ENCODE peak calls at places on chromosomes 4 and X, in seven cellular contexts. One of them, this sample, is unnamed.

GRCh38 chr4:112813790-112814189 is 176.8 kb downstream of the LARP7 start:
- DNase-seq in kidney epithelial cell: peak
- DNase-seq in hepatic stellate cell: peak
- DNase-seq in SW480: peak
- DNase-seq in iPS-NIHi11: no peak
- DNase-seq in stimulated activated CD8-positive, alpha-beta memory T cell treated with anti-CD3 and anti-CD28 coated beads, Interleukin-15, amount 100 ng/mL, for 24 hours: no peak
- DNase-seq in amygdala: no peak
- DNase-seq in this sample: no peak

GRCh38 chrX:67723580-67724351 is 179.9 kb downstream of the AR start:
- DNase-seq in kidney epithelial cell: no peak
- DNase-seq in hepatic stellate cell: no peak
- DNase-seq in SW480: no peak
- DNase-seq in iPS-NIHi11: no peak
- DNase-seq in stimulated activated CD8-positive, alpha-beta memory T cell treated with anti-CD3 and anti-CD28 coated beads, Interleukin-15, amount 100 ng/mL, for 24 hours: no peak
- DNase-seq in amygdala: no peak
- DNase-seq in this sample: no peak

GRCh38 chrX:7972586-7972985 is 45.4 kb upstream of the PNPLA4 start:
- DNase-seq in kidney epithelial cell: no peak
- DNase-seq in hepatic stellate cell: no peak
- DNase-seq in SW480: no peak
- DNase-seq in iPS-NIHi11: no peak
- DNase-seq in stimulated activated CD8-positive, alpha-beta memory T cell treated with anti-CD3 and anti-CD28 coated beads, Interleukin-15, amount 100 ng/mL, for 24 hours: no peak
- DNase-seq in amygdala: no peak
- DNase-seq in this sample: no peak

GRCh38 chrX:68842781-68843581 is 14.2 kb downstream of the EFNB1 start:
- DNase-seq in kidney epithelial cell: no peak
- DNase-seq in hepatic stellate cell: no peak
- DNase-seq in SW480: no peak
- DNase-seq in iPS-NIHi11: no peak
- DNase-seq in stimulated activated CD8-positive, alpha-beta memory T cell treated with anti-CD3 and anti-CD28 coated beads, Interleukin-15, amount 100 ng/mL, for 24 hours: no peak
- DNase-seq in amygdala: no peak
- DNase-seq in this sample: no peak

GRCh38 chr4:7867701-7868429 is 71.8 kb downstream of the AFAP1 start:
- DNase-seq in kidney epithelial cell: no peak
- DNase-seq in hepatic stellate cell: peak
- DNase-seq in SW480: no peak
- DNase-seq in iPS-NIHi11: no peak
- DNase-seq in stimulated activated CD8-positive, alpha-beta memory T cell treated with anti-CD3 and anti-CD28 coated beads, Interleukin-15, amount 100 ng/mL, for 24 hours: no peak
- DNase-seq in amygdala: no peak
- DNase-seq in this sample: no peak

GRCh38 chr4:14719053-14719452 is 283.2 kb upstream of the CPEB2 start:
- DNase-seq in kidney epithelial cell: no peak
- DNase-seq in hepatic stellate cell: no peak
- DNase-seq in SW480: peak
- DNase-seq in iPS-NIHi11: no peak
- DNase-seq in stimulated activated CD8-positive, alpha-beta memory T cell treated with anti-CD3 and anti-CD28 coated beads, Interleukin-15, amount 100 ng/mL, for 24 hours: no peak
- DNase-seq in amygdala: no peak
- DNase-seq in this sample: no peak

GRCh38 chr4:55178226-55179005 is 53.0 kb upstream of the KDR start:
- DNase-seq in kidney epithelial cell: no peak
- DNase-seq in hepatic stellate cell: no peak
- DNase-seq in SW480: no peak
- DNase-seq in iPS-NIHi11: no peak
- DNase-seq in stimulated activated CD8-positive, alpha-beta memory T cell treated with anti-CD3 and anti-CD28 coated beads, Interleukin-15, amount 100 ng/mL, for 24 hours: no peak
- DNase-seq in amygdala: no peak
- DNase-seq in this sample: no peak

GRCh38 chr4:90318208-90318607 is 191.0 kb downstream of the CCSER1 start:
- DNase-seq in kidney epithelial cell: no peak
- DNase-seq in hepatic stellate cell: peak
- DNase-seq in SW480: no peak
- DNase-seq in iPS-NIHi11: no peak
- DNase-seq in stimulated activated CD8-positive, alpha-beta memory T cell treated with anti-CD3 and anti-CD28 coated beads, Interleukin-15, amount 100 ng/mL, for 24 hours: no peak
- DNase-seq in amygdala: no peak
- DNase-seq in this sample: no peak

GRCh38 chr4:1405636-1406415 is 416 bp downstream of the NKX1-1 start:
- DNase-seq in kidney epithelial cell: no peak
- DNase-seq in hepatic stellate cell: no peak
- DNase-seq in SW480: no peak
- DNase-seq in iPS-NIHi11: peak
- DNase-seq in stimulated activated CD8-positive, alpha-beta memory T cell treated with anti-CD3 and anti-CD28 coated beads, Interleukin-15, amount 100 ng/mL, for 24 hours: no peak
- DNase-seq in amygdala: no peak
- DNase-seq in this sample: no peak

GRCh38 chr4:7964890-7965662 is 25.4 kb upstream of the AFAP1 start:
- DNase-seq in kidney epithelial cell: no peak
- DNase-seq in hepatic stellate cell: no peak
- DNase-seq in SW480: no peak
- DNase-seq in iPS-NIHi11: no peak
- DNase-seq in stimulated activated CD8-positive, alpha-beta memory T cell treated with anti-CD3 and anti-CD28 coated beads, Interleukin-15, amount 100 ng/mL, for 24 hours: no peak
- DNase-seq in amygdala: no peak
- DNase-seq in this sample: no peak

GRCh38 chrX:151818828-151819227 is 84.3 kb downstream of the CNGA2 start:
- DNase-seq in kidney epithelial cell: no peak
- DNase-seq in hepatic stellate cell: no peak
- DNase-seq in SW480: no peak
- DNase-seq in iPS-NIHi11: no peak
- DNase-seq in stimulated activated CD8-positive, alpha-beta memory T cell treated with anti-CD3 and anti-CD28 coated beads, Interleukin-15, amount 100 ng/mL, for 24 hours: no peak
- DNase-seq in amygdala: no peak
- DNase-seq in this sample: no peak

GRCh38 chr4:177005801-177006230 is 213.1 kb upstream of the VEGFC start:
- DNase-seq in kidney epithelial cell: peak
- DNase-seq in hepatic stellate cell: no peak
- DNase-seq in SW480: no peak
- DNase-seq in iPS-NIHi11: no peak
- DNase-seq in stimulated activated CD8-positive, alpha-beta memory T cell treated with anti-CD3 and anti-CD28 coated beads, Interleukin-15, amount 100 ng/mL, for 24 hours: no peak
- DNase-seq in amygdala: no peak
- DNase-seq in this sample: no peak

GRCh38 chr4:169811476-169811875 is 53.7 kb upstream of the HPF1 start:
- DNase-seq in kidney epithelial cell: no peak
- DNase-seq in hepatic stellate cell: no peak
- DNase-seq in SW480: no peak
- DNase-seq in iPS-NIHi11: no peak
- DNase-seq in stimulated activated CD8-positive, alpha-beta memory T cell treated with anti-CD3 and anti-CD28 coated beads, Interleukin-15, amount 100 ng/mL, for 24 hours: no peak
- DNase-seq in amygdala: no peak
- DNase-seq in this sample: no peak

GRCh38 chr4:1614854-1615595 is 69.1 kb downstream of the FAM53A start:
- DNase-seq in kidney epithelial cell: no peak
- DNase-seq in hepatic stellate cell: no peak
- DNase-seq in SW480: peak
- DNase-seq in iPS-NIHi11: no peak
- DNase-seq in stimulated activated CD8-positive, alpha-beta memory T cell treated with anti-CD3 and anti-CD28 coated beads, Interleukin-15, amount 100 ng/mL, for 24 hours: no peak
- DNase-seq in amygdala: no peak
- DNase-seq in this sample: no peak

GRCh38 chrX:67585401-67585800 is 41.6 kb downstream of the AR start:
- DNase-seq in kidney epithelial cell: no peak
- DNase-seq in hepatic stellate cell: no peak
- DNase-seq in SW480: no peak
- DNase-seq in iPS-NIHi11: no peak
- DNase-seq in stimulated activated CD8-positive, alpha-beta memory T cell treated with anti-CD3 and anti-CD28 coated beads, Interleukin-15, amount 100 ng/mL, for 24 hours: no peak
- DNase-seq in amygdala: no peak
- DNase-seq in this sample: no peak

GRCh38 chr4:170025523-170026252 is 507 bp downstream of the MFAP3L start:
- DNase-seq in kidney epithelial cell: no peak
- DNase-seq in hepatic stellate cell: no peak
- DNase-seq in SW480: no peak
- DNase-seq in iPS-NIHi11: no peak
- DNase-seq in stimulated activated CD8-positive, alpha-beta memory T cell treated with anti-CD3 and anti-CD28 coated beads, Interleukin-15, amount 100 ng/mL, for 24 hours: no peak
- DNase-seq in amygdala: peak
- DNase-seq in this sample: peak

GRCh38 chr4:139329665-139330200 is 27.5 kb upstream of the NDUFC1 start:
- DNase-seq in kidney epithelial cell: no peak
- DNase-seq in hepatic stellate cell: no peak
- DNase-seq in SW480: no peak
- DNase-seq in iPS-NIHi11: peak
- DNase-seq in stimulated activated CD8-positive, alpha-beta memory T cell treated with anti-CD3 and anti-CD28 coated beads, Interleukin-15, amount 100 ng/mL, for 24 hours: no peak
- DNase-seq in amygdala: no peak
- DNase-seq in this sample: no peak

GRCh38 chr4:17166954-17167353 is 268.5 kb upstream of the LDB2 start:
- DNase-seq in kidney epithelial cell: no peak
- DNase-seq in hepatic stellate cell: no peak
- DNase-seq in SW480: no peak
- DNase-seq in iPS-NIHi11: no peak
- DNase-seq in stimulated activated CD8-positive, alpha-beta memory T cell treated with anti-CD3 and anti-CD28 coated beads, Interleukin-15, amount 100 ng/mL, for 24 hours: no peak
- DNase-seq in amygdala: no peak
- DNase-seq in this sample: no peak

GRCh38 chr4:146398404-146398803 is 123.3 kb downstream of the SLC10A7 start:
- DNase-seq in kidney epithelial cell: no peak
- DNase-seq in hepatic stellate cell: no peak
- DNase-seq in SW480: no peak
- DNase-seq in iPS-NIHi11: no peak
- DNase-seq in stimulated activated CD8-positive, alpha-beta memory T cell treated with anti-CD3 and anti-CD28 coated beads, Interleukin-15, amount 100 ng/mL, for 24 hours: no peak
- DNase-seq in amygdala: no peak
- DNase-seq in this sample: no peak

GRCh38 chr4:108237693-108238092 is 69.0 kb upstream of the LEF1 start:
- DNase-seq in kidney epithelial cell: no peak
- DNase-seq in hepatic stellate cell: no peak
- DNase-seq in SW480: peak
- DNase-seq in iPS-NIHi11: no peak
- DNase-seq in stimulated activated CD8-positive, alpha-beta memory T cell treated with anti-CD3 and anti-CD28 coated beads, Interleukin-15, amount 100 ng/mL, for 24 hours: no peak
- DNase-seq in amygdala: no peak
- DNase-seq in this sample: no peak

GRCh38 chr4:154807042-154807630 is 26.1 kb downstream of the RBM46 start:
- DNase-seq in kidney epithelial cell: no peak
- DNase-seq in hepatic stellate cell: no peak
- DNase-seq in SW480: peak
- DNase-seq in iPS-NIHi11: no peak
- DNase-seq in stimulated activated CD8-positive, alpha-beta memory T cell treated with anti-CD3 and anti-CD28 coated beads, Interleukin-15, amount 100 ng/mL, for 24 hours: no peak
- DNase-seq in amygdala: no peak
- DNase-seq in this sample: no peak

GRCh38 chrX:13048265-13048664 is 3.8 kb upstream of the FAM9C start:
- DNase-seq in kidney epithelial cell: no peak
- DNase-seq in hepatic stellate cell: no peak
- DNase-seq in SW480: no peak
- DNase-seq in iPS-NIHi11: no peak
- DNase-seq in stimulated activated CD8-positive, alpha-beta memory T cell treated with anti-CD3 and anti-CD28 coated beads, Interleukin-15, amount 100 ng/mL, for 24 hours: no peak
- DNase-seq in amygdala: no peak
- DNase-seq in this sample: no peak

GRCh38 chrX:39453847-39454645 is 643.7 kb downstream of the BCOR start:
- DNase-seq in kidney epithelial cell: no peak
- DNase-seq in hepatic stellate cell: no peak
- DNase-seq in SW480: no peak
- DNase-seq in iPS-NIHi11: no peak
- DNase-seq in stimulated activated CD8-positive, alpha-beta memory T cell treated with anti-CD3 and anti-CD28 coated beads, Interleukin-15, amount 100 ng/mL, for 24 hours: no peak
- DNase-seq in amygdala: no peak
- DNase-seq in this sample: no peak

GRCh38 chr4:128517739-128518510 is 230.3 kb upstream of the PGRMC2 start:
- DNase-seq in kidney epithelial cell: peak
- DNase-seq in hepatic stellate cell: peak
- DNase-seq in SW480: peak
- DNase-seq in iPS-NIHi11: peak
- DNase-seq in stimulated activated CD8-positive, alpha-beta memory T cell treated with anti-CD3 and anti-CD28 coated beads, Interleukin-15, amount 100 ng/mL, for 24 hours: no peak
- DNase-seq in amygdala: no peak
- DNase-seq in this sample: no peak

GRCh38 chrX:149151805-149152757 is 353.0 kb downstream of the IDS start:
- DNase-seq in kidney epithelial cell: peak
- DNase-seq in hepatic stellate cell: no peak
- DNase-seq in SW480: peak
- DNase-seq in iPS-NIHi11: no peak
- DNase-seq in stimulated activated CD8-positive, alpha-beta memory T cell treated with anti-CD3 and anti-CD28 coated beads, Interleukin-15, amount 100 ng/mL, for 24 hours: no peak
- DNase-seq in amygdala: no peak
- DNase-seq in this sample: no peak

GRCh38 chr4:148539387-148539786 is 97.2 kb upstream of the NR3C2 start:
- DNase-seq in kidney epithelial cell: no peak
- DNase-seq in hepatic stellate cell: no peak
- DNase-seq in SW480: no peak
- DNase-seq in iPS-NIHi11: peak
- DNase-seq in stimulated activated CD8-positive, alpha-beta memory T cell treated with anti-CD3 and anti-CD28 coated beads, Interleukin-15, amount 100 ng/mL, for 24 hours: no peak
- DNase-seq in amygdala: no peak
- DNase-seq in this sample: no peak

GRCh38 chr4:145770124-145770523 is 90.2 kb downstream of the C4orf51 start:
- DNase-seq in kidney epithelial cell: no peak
- DNase-seq in hepatic stellate cell: no peak
- DNase-seq in SW480: no peak
- DNase-seq in iPS-NIHi11: no peak
- DNase-seq in stimulated activated CD8-positive, alpha-beta memory T cell treated with anti-CD3 and anti-CD28 coated beads, Interleukin-15, amount 100 ng/mL, for 24 hours: no peak
- DNase-seq in amygdala: no peak
- DNase-seq in this sample: no peak

GRCh38 chrX:129779747-129780146 is at the start of gene SASH3:
- DNase-seq in kidney epithelial cell: no peak
- DNase-seq in hepatic stellate cell: no peak
- DNase-seq in SW480: no peak
- DNase-seq in iPS-NIHi11: no peak
- DNase-seq in stimulated activated CD8-positive, alpha-beta memory T cell treated with anti-CD3 and anti-CD28 coated beads, Interleukin-15, amount 100 ng/mL, for 24 hours: no peak
- DNase-seq in amygdala: peak
- DNase-seq in this sample: no peak

GRCh38 chrX:153338836-153339235 is 4.9 kb downstream of the ZNF275 start:
- DNase-seq in kidney epithelial cell: no peak
- DNase-seq in hepatic stellate cell: no peak
- DNase-seq in SW480: no peak
- DNase-seq in iPS-NIHi11: no peak
- DNase-seq in stimulated activated CD8-positive, alpha-beta memory T cell treated with anti-CD3 and anti-CD28 coated beads, Interleukin-15, amount 100 ng/mL, for 24 hours: no peak
- DNase-seq in amygdala: no peak
- DNase-seq in this sample: no peak

GRCh38 chr4:94758141-94758699 is 465 bp downstream of the BMPR1B start:
- DNase-seq in kidney epithelial cell: no peak
- DNase-seq in hepatic stellate cell: peak
- DNase-seq in SW480: peak
- DNase-seq in iPS-NIHi11: peak
- DNase-seq in stimulated activated CD8-positive, alpha-beta memory T cell treated with anti-CD3 and anti-CD28 coated beads, Interleukin-15, amount 100 ng/mL, for 24 hours: no peak
- DNase-seq in amygdala: no peak
- DNase-seq in this sample: no peak

GRCh38 chrX:6227445-6227820 is 1.2 kb downstream of the NLGN4X start:
- DNase-seq in kidney epithelial cell: no peak
- DNase-seq in hepatic stellate cell: no peak
- DNase-seq in SW480: no peak
- DNase-seq in iPS-NIHi11: no peak
- DNase-seq in stimulated activated CD8-positive, alpha-beta memory T cell treated with anti-CD3 and anti-CD28 coated beads, Interleukin-15, amount 100 ng/mL, for 24 hours: no peak
- DNase-seq in amygdala: no peak
- DNase-seq in this sample: no peak

GRCh38 chr4:86523333-86523732 is 70.8 kb upstream of the PTPN13 start:
- DNase-seq in kidney epithelial cell: no peak
- DNase-seq in hepatic stellate cell: no peak
- DNase-seq in SW480: no peak
- DNase-seq in iPS-NIHi11: no peak
- DNase-seq in stimulated activated CD8-positive, alpha-beta memory T cell treated with anti-CD3 and anti-CD28 coated beads, Interleukin-15, amount 100 ng/mL, for 24 hours: no peak
- DNase-seq in amygdala: no peak
- DNase-seq in this sample: no peak

GRCh38 chr4:184439856-184440592 is 34.3 kb downstream of the IRF2 start:
- DNase-seq in kidney epithelial cell: no peak
- DNase-seq in hepatic stellate cell: peak
- DNase-seq in SW480: no peak
- DNase-seq in iPS-NIHi11: no peak
- DNase-seq in stimulated activated CD8-positive, alpha-beta memory T cell treated with anti-CD3 and anti-CD28 coated beads, Interleukin-15, amount 100 ng/mL, for 24 hours: no peak
- DNase-seq in amygdala: no peak
- DNase-seq in this sample: no peak

This sample was measured in posterior cingulate gyrus.